ENCODE peak calls at places on chromosomes 12 and 14, in eight cellular contexts. U is activated CD4-positive, alpha-beta T cell treated with anti-CD3 and anti-CD28 coated beads, Interleukin-2, amount 50 U/mL, for 24 hours; T is H9; X is fibroblast of pulmonary artery; B is WTC11; G is NCI-H1436; S is hippocampal formation; L is cerebellar cortex. C is an unnamed sample.

GRCh38 chr14:75428230-75429104 is 645 bp downstream of the JDP2 start:
- DNase-seq in S (peak; percentile 36), U (no peak), X (peak; percentile 29), G (no peak), B (peak; percentile 21), L (peak; percentile 35), T (no peak), C (no peak)

GRCh38 chr12:12700249-12700648 is 4.3 kb upstream of the GPR19 start:
- DNase-seq in B (no peak), L (no peak), U (no peak), S (no peak), T (no peak), X (no peak), G (no peak), C (no peak)

GRCh38 chr12:115155665-115156645 is 472.0 kb upstream of the TBX3 start:
- DNase-seq in S (no peak), T (no peak), L (no peak), U (no peak), X (peak; percentile 87), B (no peak), G (no peak), C (no peak)

GRCh38 chr14:97785495-97785894 is 988.3 kb downstream of the VRK1 start:
- DNase-seq in B (no peak), T (no peak), G (no peak), L (no peak), U (no peak), X (no peak), S (no peak), C (no peak)

GRCh38 chr12:116820077-116820656 is 61.1 kb downstream of the HRK start:
- DNase-seq in U (no peak), L (peak; percentile 9), S (no peak), G (no peak), T (no peak), X (no peak), B (no peak), C (no peak)

GRCh38 chr14:58821421-58821820 is 183.7 kb downstream of the DACT1 start:
- DNase-seq in B (no peak), X (no peak), S (no peak), U (no peak), G (no peak), L (no peak), T (no peak), C (no peak)

GRCh38 chr14:57865450-57866198 is at the start of gene SLC35F4:
- DNase-seq in L (peak; percentile 54), G (no peak), T (peak; percentile 89), U (no peak), S (no peak), X (peak; percentile 23), B (peak; percentile 91), C (no peak)

GRCh38 chr12:105378821-105379400 is 48.4 kb downstream of the C12orf75 start:
- DNase-seq in X (peak; percentile 24), B (peak; percentile 20), U (no peak), T (no peak), G (peak; percentile 7), L (no peak), S (no peak), C (no peak)

GRCh38 chr14:91573894-91574837 is 64.1 kb upstream of the PPP4R3A start:
- DNase-seq in U (peak; percentile 85), G (peak; percentile 68), L (peak; percentile 39), B (peak; percentile 42), S (peak; percentile 26), X (peak; percentile 24), T (peak; percentile 45), C (peak; percentile 58)

GRCh38 chr14:30519961-30520360 is 39.0 kb upstream of the G2E3 start:
- DNase-seq in L (no peak), U (no peak), T (no peak), S (no peak), B (no peak), G (no peak), X (no peak), C (no peak)

GRCh38 chr12:45131506-45131905 is 80.6 kb upstream of the DBX2 start:
- DNase-seq in X (no peak), L (no peak), U (no peak), T (no peak), S (no peak), G (no peak), B (no peak), C (no peak)

GRCh38 chr14:30869525-30870150 is 4.7 kb upstream of the COCH start:
- DNase-seq in L (no peak), G (no peak), X (no peak), S (no peak), U (no peak), B (no peak), T (no peak), C (no peak)

GRCh38 chr12:112937741-112938719 is at the start of gene OAS3:
- DNase-seq in S (peak; percentile 23), T (peak; percentile 58), G (peak; percentile 29), X (peak; percentile 49), U (peak; percentile 29), B (peak; percentile 41), L (peak; percentile 50), C (peak; percentile 62)

GRCh38 chr14:59139324-59139723 is 49.1 kb upstream of the DAAM1 start:
- DNase-seq in G (no peak), L (no peak), U (no peak), T (no peak), S (no peak), B (no peak), X (no peak), C (no peak)

GRCh38 chr12:68733661-68734071 is 12.3 kb upstream of the SLC35E3 start:
- DNase-seq in U (no peak), G (no peak), S (no peak), B (no peak), T (no peak), L (no peak), X (peak; percentile 32), C (no peak)

GRCh38 chr12:87369161-87369560 is 660.0 kb downstream of the C12orf50 start:
- DNase-seq in L (no peak), G (no peak), T (no peak), S (no peak), B (no peak), U (no peak), X (no peak), C (no peak)

GRCh38 chr12:14613718-14614117 is 46.0 kb upstream of the PLBD1 start:
- DNase-seq in B (no peak), S (peak; percentile 5), X (no peak), T (no peak), U (no peak), G (no peak), L (no peak), C (no peak)

GRCh38 chr12:47307680-47308399 is 228.1 kb upstream of the AMIGO2 start:
- DNase-seq in U (peak; percentile 49), G (peak; percentile 89), L (peak; percentile 63), T (peak; percentile 69), S (no peak), B (peak; percentile 36), X (peak; percentile 89), C (no peak)

GRCh38 chr12:107152331-107152730 is 59.0 kb upstream of the CRY1 start:
- DNase-seq in X (no peak), B (no peak), U (no peak), S (no peak), T (no peak), L (no peak), G (no peak), C (no peak)

GRCh38 chr12:91968772-91969171 is 176.9 kb downstream of the BTG1 start:
- DNase-seq in X (no peak), L (no peak), U (no peak), B (no peak), S (no peak), T (no peak), G (no peak), C (no peak)

GRCh38 chr12:40225337-40225983 is 663 bp downstream of the LRRK2 start:
- DNase-seq in G (no peak), T (no peak), L (peak; percentile 34), S (no peak), X (no peak), U (no peak), B (no peak), C (no peak)

GRCh38 chr12:54159140-54159539 is 29.6 kb downstream of the SMUG1 start:
- DNase-seq in B (peak; percentile 85), X (no peak), T (peak; percentile 97), S (no peak), U (no peak), L (peak; percentile 29), G (peak; percentile 78), C (no peak)

GRCh38 chr12:16158018-16158417 is 119.5 kb downstream of the SLC15A5 start:
- DNase-seq in T (no peak), B (no peak), U (no peak), S (no peak), X (no peak), L (no peak), G (no peak), C (no peak)

GRCh38 chr12:91194500-91194899 is 11.9 kb upstream of the DCN start:
- DNase-seq in X (peak; percentile 68), L (no peak), T (no peak), G (no peak), U (no peak), S (no peak), B (no peak), C (no peak)

GRCh38 chr12:114812858-114813761 is 129.1 kb upstream of the TBX3 start:
- DNase-seq in T (no peak), G (no peak), L (no peak), S (no peak), X (peak; percentile 46), U (no peak), B (no peak), C (no peak)

GRCh38 chr12:4579305-4580097 is 17.5 kb downstream of the DYRK4 start:
- DNase-seq in B (no peak), U (no peak), X (peak; percentile 23), T (no peak), L (no peak), G (peak; percentile 18), S (no peak), C (no peak)

GRCh38 chr12:92859650-92860386 is 69.3 kb downstream of the EEA1 start:
- DNase-seq in U (no peak), G (peak; percentile 79), T (no peak), L (no peak), X (no peak), B (no peak), S (no peak), C (no peak)

GRCh38 chr14:26984318-26985177 is 386.7 kb upstream of the NOVA1 start:
- DNase-seq in B (peak; percentile 70), G (peak; percentile 43), U (no peak), X (peak; percentile 91), L (peak; percentile 91), T (peak; percentile 62), S (peak; percentile 65), C (peak; percentile 72)

GRCh38 chr12:51160814-51161459 is 12.0 kb downstream of the TFCP2 start:
- DNase-seq in X (peak; percentile 62), G (no peak), U (no peak), T (no peak), B (no peak), L (no peak), S (no peak), C (no peak)

GRCh38 chr12:65501093-65501621 is 222.7 kb downstream of the MSRB3 start:
- DNase-seq in B (no peak), U (no peak), X (peak; percentile 28), T (no peak), G (no peak), L (no peak), S (no peak), C (peak; percentile 29)

GRCh38 chr12:114682920-114683708 is 861 bp downstream of the TBX3 start:
- DNase-seq in U (no peak), S (no peak), T (peak; percentile 63), X (peak; percentile 43), B (no peak), L (no peak), G (no peak), C (no peak)

GRCh38 chr14:92408186-92408585 is 85.2 kb downstream of the SLC24A4 start:
- DNase-seq in B (no peak), S (no peak), L (no peak), U (no peak), T (no peak), X (peak; percentile 80), G (no peak), C (no peak)